ENCODE peak calls at places on chromosomes 12 and 14, in six cellular contexts. Z is H54, A is K562, K is transverse colon, C is stomach, W is uterus. X is an unnamed sample.

GRCh38 chr12:127822743-127823433 is 444.1 kb upstream of the TMEM132C start:
- DNase-seq in A (no peak), K (no peak), W (peak), C (no peak), Z (no peak), X (peak)

GRCh38 chr14:101322223-101322622 is 239.1 kb upstream of the DIO3 start:
- DNase-seq in A (no peak), C (no peak), W (no peak), K (no peak), Z (no peak), X (no peak)

GRCh38 chr12:103181366-103182152 is 224.1 kb downstream of the ASCL1 start:
- DNase-seq in Z (no peak), C (no peak), K (no peak), W (no peak), A (no peak), X (no peak)

GRCh38 chr14:67564236-67564635 is 31.1 kb downstream of the PLEKHH1 start:
- DNase-seq in C (no peak), Z (no peak), W (no peak), K (no peak), A (no peak), X (no peak)

GRCh38 chr12:123037791-123038190 is 57.3 kb downstream of the ARL6IP4 start:
- DNase-seq in C (no peak), W (no peak), Z (no peak), A (no peak), K (no peak), X (no peak)

GRCh38 chr12:65725376-65725775 is 98.9 kb upstream of the HMGA2 start:
- DNase-seq in C (no peak), Z (no peak), A (no peak), K (no peak), W (no peak), X (no peak)

GRCh38 chr12:121968880-121969279 is 50.5 kb downstream of the CFAP251 start:
- DNase-seq in K (peak), A (no peak), W (no peak), Z (no peak), C (no peak), X (no peak)

GRCh38 chr12:64120568-64120967 is 101.5 kb downstream of the KICS2 start:
- DNase-seq in Z (no peak), C (no peak), K (no peak), W (no peak), A (no peak), X (no peak)

GRCh38 chr12:19014243-19014642 is 115.3 kb upstream of the PLEKHA5 start:
- DNase-seq in Z (no peak), W (no peak), C (no peak), K (no peak), A (no peak), X (no peak)

GRCh38 chr14:69648480-69649414 is 37.4 kb downstream of the SUSD6 start:
- DNase-seq in Z (no peak), K (no peak), A (no peak), C (no peak), W (no peak), X (no peak)

GRCh38 chr12:120432772-120433525 is 5.0 kb upstream of the COX6A1 start:
- DNase-seq in W (no peak), K (no peak), Z (no peak), C (no peak), A (no peak), X (no peak)

GRCh38 chr12:120438495-120439198 is 734 bp downstream of the COX6A1 start:
- DNase-seq in A (peak), K (no peak), C (no peak), W (no peak), Z (no peak), X (no peak)

GRCh38 chr12:120439646-120440247 is 1.8 kb downstream of the COX6A1 start:
- DNase-seq in K (peak), C (peak), Z (no peak), W (no peak), A (peak), X (no peak)

GRCh38 chr12:120437735-120438494 is at the start of gene COX6A1:
- DNase-seq in C (peak), W (peak), A (peak), Z (peak), K (peak), X (peak)
- TF ChIP-seq POLR2A in C (peak), W (peak), A (peak), Z (peak), K (peak), X (peak)

GRCh38 chr12:97005174-97005573 is 98.1 kb downstream of the NEDD1 start:
- DNase-seq in Z (no peak), W (no peak), A (no peak), K (no peak), C (no peak), X (no peak)
- TF ChIP-seq POLR2A in Z (no peak), W (no peak), A (no peak), K (no peak), C (no peak), X (no peak)

GRCh38 chr12:99063182-99063581 is 418.1 kb downstream of the APAF1 start:
- DNase-seq in W (no peak), K (no peak), C (no peak), A (no peak), Z (no peak), X (no peak)
- TF ChIP-seq POLR2A in W (no peak), K (no peak), C (no peak), A (no peak), Z (no peak), X (no peak)

GRCh38 chr12:120469450-120470149 is at the start of gene SRSF9:
- DNase-seq in C (peak), Z (peak), W (peak), K (peak), A (peak), X (no peak)
- TF ChIP-seq POLR2A in C (no peak), Z (peak), W (peak), K (peak), A (peak), X (no peak)

DNA sequence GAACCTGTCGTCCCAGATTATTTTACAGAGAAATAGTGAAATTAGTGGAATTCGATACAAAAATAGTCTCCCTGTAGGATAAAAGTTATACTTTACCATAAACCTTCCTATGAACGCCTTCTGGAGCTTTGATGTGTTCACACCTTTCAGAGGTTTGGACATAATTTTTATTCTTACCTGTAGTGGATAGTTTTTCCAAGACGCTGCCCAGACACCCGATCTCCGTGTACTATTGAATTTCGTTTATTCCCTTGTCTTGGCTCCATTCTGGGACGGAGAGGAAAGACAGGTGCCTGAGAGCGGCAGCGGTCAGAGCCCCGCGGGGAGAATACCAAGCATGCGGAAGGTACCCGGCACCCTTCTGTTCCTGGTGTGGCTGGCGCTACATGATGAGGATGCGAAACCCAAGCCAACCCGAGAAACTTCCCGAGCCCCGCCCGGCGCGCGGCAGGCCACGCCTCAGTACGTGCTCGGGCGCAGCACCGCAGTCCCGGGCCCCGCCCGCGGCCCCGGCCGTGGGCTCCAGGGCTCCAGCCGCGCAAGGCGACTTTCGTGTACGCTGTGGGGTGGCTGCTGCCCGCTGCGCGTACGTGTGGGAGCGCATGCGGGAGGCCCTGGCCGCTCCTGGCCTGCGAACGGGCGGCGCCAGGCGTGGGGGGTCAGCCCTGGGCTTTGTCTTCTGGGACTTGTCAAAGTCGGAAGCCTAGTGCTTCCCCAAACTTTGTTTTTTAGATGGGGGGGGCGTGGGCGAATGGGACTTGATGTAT is 11.3 kb upstream of the SNAPC1 start:
- DNase-seq in Z (no peak), K (peak), C (peak), A (peak), W (peak), X (no peak)
- TF ChIP-seq POLR2A in Z (no peak), K (peak), C (no peak), A (peak), W (peak), X (peak)

GRCh38 chr12:47218191-47218654 is 138.5 kb upstream of the AMIGO2 start:
- DNase-seq in C (no peak), K (no peak), A (no peak), W (no peak), Z (no peak), X (no peak)
- TF ChIP-seq POLR2A in C (no peak), K (no peak), A (no peak), W (no peak), Z (no peak), X (no peak)

GRCh38 chr12:6452245-6452731 is 446 bp downstream of the TAPBPL start:
- DNase-seq in Z (peak), C (peak), W (no peak), A (no peak), K (peak), X (no peak)

GRCh38 chr12:6452908-6453630 is 1.2 kb downstream of the TAPBPL start:
- DNase-seq in A (no peak), W (no peak), K (peak), Z (no peak), C (peak), X (no peak)

GRCh38 chr12:6450869-6451347 is 934 bp upstream of the TAPBPL start:
- DNase-seq in A (no peak), W (peak), K (peak), C (no peak), Z (no peak), X (no peak)

GRCh38 chr12:6450091-6450868 is 1.6 kb upstream of the TAPBPL start:
- DNase-seq in Z (no peak), C (no peak), A (no peak), W (no peak), K (no peak), X (no peak)

GRCh38 chr12:6451348-6452244 is at the start of gene TAPBPL:
- DNase-seq in Z (peak), K (peak), A (peak), W (peak), C (peak), X (no peak)
- TF ChIP-seq POLR2A in Z (peak), K (peak), A (peak), W (peak), C (no peak), X (peak)

GRCh38 chr12:6493580-6494350 is at the start of gene NCAPD2:
- DNase-seq in W (peak), K (peak), C (peak), A (peak), Z (peak), X (peak)

GRCh38 chr12:6494351-6494743 is 445 bp downstream of the NCAPD2 start:
- DNase-seq in Z (no peak), K (no peak), W (no peak), C (no peak), A (no peak), X (no peak)

GRCh38 chr12:6489449-6489848 is 3.6 kb downstream of the MRPL51 start:
- DNase-seq in W (no peak), C (no peak), A (no peak), K (no peak), Z (no peak), X (no peak)

GRCh38 chr12:6494968-6495367 is 1.1 kb downstream of the NCAPD2 start:
- DNase-seq in K (no peak), A (no peak), C (no peak), Z (no peak), W (no peak), X (no peak)

GRCh38 chr12:6492838-6493579 is at the start of gene MRPL51:
- DNase-seq in C (peak), Z (peak), K (peak), A (peak), W (peak), X (no peak)
- TF ChIP-seq POLR2A in C (peak), Z (peak), K (peak), A (peak), W (peak), X (no peak)

GRCh38 chr12:10610188-10610587 is 3.2 kb downstream of the MAGOHB start:
- DNase-seq in A (no peak), W (no peak), C (no peak), Z (no peak), K (no peak), X (no peak)
- TF ChIP-seq POLR2A in A (no peak), W (no peak), C (no peak), Z (no peak), K (no peak), X (no peak)

GRCh38 chr12:49707127-49707811 is at the start of gene FMNL3:
- DNase-seq in K (peak), Z (peak), C (peak), W (peak), A (peak), X (no peak)
- TF ChIP-seq POLR2A in K (no peak), Z (peak), C (no peak), W (no peak), A (peak), X (no peak)